ENCODE peak calls at places on chromosomes 13 and 19, in seven cellular contexts. A, L, M, E, X, G and Q are unnamed samples.

GRCh38 chr19:4523306-4524110 is 5.2 kb upstream of the PLIN4 start:
- DNase-seq in A (no peak), L (peak), M (peak), E (no peak), X (peak), G (peak), Q (peak)

GRCh38 chr13:44768775-44769578 is 192.8 kb upstream of the TSC22D1 start:
- DNase-seq in A (peak), L (no peak), M (no peak), E (no peak), X (no peak), G (no peak), Q (no peak)

GRCh38 chr13:33323766-33324525 is 38.4 kb upstream of the STARD13 start:
- DNase-seq in A (no peak), L (no peak), M (no peak), E (no peak), X (no peak), G (no peak), Q (no peak)

GRCh38 chr19:13165091-13165997 is 15.1 kb downstream of the IER2 start:
- DNase-seq in A (no peak), L (no peak), M (peak), E (no peak), X (no peak), G (no peak), Q (peak)

GRCh38 chr13:26112843-26113242 is 61.0 kb upstream of the SHISA2 start:
- DNase-seq in A (no peak), L (no peak), M (peak), E (no peak), X (no peak), G (no peak), Q (no peak)

GRCh38 chr19:3968556-3969434 is 2.1 kb downstream of the DAPK3 start:
- DNase-seq in A (no peak), L (peak), M (peak), E (peak), X (peak), G (peak), Q (peak)

GRCh38 chr13:31029129-31029528 is 96.7 kb downstream of the TEX26 start:
- DNase-seq in A (no peak), L (peak), M (no peak), E (no peak), X (no peak), G (no peak), Q (no peak)

GRCh38 chr13:113937497-113938140 is 36.3 kb downstream of the C13orf46 start:
- DNase-seq in A (no peak), L (no peak), M (no peak), E (no peak), X (no peak), G (no peak), Q (no peak)

GRCh38 chr19:47316513-47316912 is 6.9 kb downstream of the C5AR1 start:
- DNase-seq in A (no peak), L (no peak), M (no peak), E (no peak), X (no peak), G (no peak), Q (no peak)

GRCh38 chr19:2462635-2463421 is 6.1 kb upstream of the LMNB2 start:
- DNase-seq in A (no peak), L (peak), M (no peak), E (peak), X (peak), G (peak), Q (peak)

DNA sequence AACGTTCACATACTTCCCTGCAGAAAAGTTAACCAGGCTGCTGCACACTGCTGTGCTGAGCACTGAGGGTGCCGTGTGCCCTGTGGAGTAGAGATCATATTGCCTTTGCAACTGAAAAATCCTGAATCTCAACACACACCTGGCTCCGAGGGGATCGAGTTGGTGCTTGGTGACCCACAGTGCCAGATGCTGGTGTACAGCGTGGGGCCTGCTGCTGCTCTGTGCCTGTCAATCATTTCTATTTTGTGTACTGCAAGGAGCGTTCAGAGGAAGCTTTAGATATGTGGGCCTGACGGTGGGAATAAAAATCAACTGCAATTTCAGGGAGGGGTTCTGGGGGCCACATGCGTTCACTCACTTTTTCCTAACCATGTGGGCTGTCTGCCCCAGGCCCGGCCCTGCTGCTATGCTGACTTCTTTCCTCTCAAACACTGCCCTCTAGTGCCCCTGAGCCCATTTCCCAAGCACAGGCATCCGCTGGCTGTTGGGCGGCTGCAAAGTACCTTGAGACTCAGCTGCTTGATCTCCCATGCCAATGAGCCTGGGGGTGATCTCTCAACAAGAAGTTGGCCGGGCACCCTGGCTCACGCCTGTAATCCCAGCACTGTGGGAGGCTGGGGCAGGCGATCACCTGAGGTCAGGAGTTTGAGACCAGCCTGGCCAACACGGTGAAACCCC is 9.7 kb upstream of the LENG8 start:
- DNase-seq in A (no peak), L (peak), M (peak), E (no peak), X (no peak), G (peak), Q (no peak)
- TF ChIP-seq YY1 in A (no peak), L (no peak), M (no peak), E (no peak), X (no peak), G (no peak), Q (no peak)

GRCh38 chr13:51557875-51558604 is 26.2 kb upstream of the WDFY2 start:
- DNase-seq in A (no peak), L (no peak), M (no peak), E (no peak), X (no peak), G (no peak), Q (no peak)
- TF ChIP-seq YY1 in A (no peak), L (no peak), M (no peak), E (no peak), X (no peak), G (no peak), Q (no peak)

DNA sequence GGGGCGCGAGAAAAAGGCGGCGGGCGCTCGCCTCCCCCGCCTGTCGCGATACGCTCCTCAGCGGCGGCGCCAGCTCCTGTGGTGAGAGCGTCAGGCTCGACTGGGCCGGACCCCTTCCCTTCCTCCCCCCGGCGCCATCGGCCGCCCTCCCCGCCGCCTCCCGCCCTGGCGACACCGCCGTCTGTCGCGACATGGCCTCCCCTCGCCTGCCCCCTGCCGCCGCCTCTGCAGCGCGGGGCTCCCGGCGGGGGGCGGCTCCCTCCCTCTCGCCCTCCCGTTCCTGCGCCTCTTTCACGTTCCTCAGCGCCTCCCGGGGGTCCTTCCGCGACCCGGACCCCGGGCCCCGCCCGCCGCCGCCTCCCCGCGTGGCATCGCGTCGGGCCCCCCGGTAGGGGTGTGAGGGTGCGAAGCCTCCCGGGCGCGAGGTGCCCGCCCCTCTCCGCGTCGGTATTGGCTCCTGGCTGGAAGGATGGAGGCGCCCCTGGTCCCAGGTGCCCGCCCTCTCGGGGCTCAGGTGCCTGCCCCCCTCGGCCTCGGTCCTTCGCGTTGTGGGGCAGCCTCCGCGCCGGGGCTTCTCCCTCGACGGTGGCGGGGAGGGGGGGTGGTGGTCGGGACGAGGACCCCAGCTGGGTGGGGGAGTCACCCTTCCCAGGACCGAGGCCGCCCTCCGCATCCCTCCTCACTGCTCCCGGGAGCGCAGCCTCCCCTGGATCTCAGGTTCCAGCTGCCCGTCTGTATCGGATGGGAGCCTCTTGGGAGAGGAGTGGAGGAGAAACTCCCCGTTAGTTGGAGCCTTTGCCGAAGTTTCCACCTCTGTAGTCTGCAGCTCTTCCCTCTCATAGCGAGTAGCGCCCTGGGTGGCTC is 583 bp downstream of the CNOT3 start:
- DNase-seq in A (no peak), L (peak), M (peak), E (no peak), X (no peak), G (no peak), Q (no peak)
- TF ChIP-seq YY1 in A (no peak), L (no peak), M (no peak), E (no peak), X (no peak), G (no peak), Q (no peak)

GRCh38 chr13:111213964-111214726 is 99.0 kb downstream of the ARHGEF7 start:
- DNase-seq in A (no peak), L (no peak), M (no peak), E (no peak), X (no peak), G (no peak), Q (no peak)
- TF ChIP-seq YY1 in A (no peak), L (no peak), M (no peak), E (no peak), X (no peak), G (no peak), Q (no peak)

GRCh38 chr13:29937836-29938235 is 87.4 kb upstream of the UBL3 start:
- DNase-seq in A (no peak), L (no peak), M (no peak), E (no peak), X (no peak), G (no peak), Q (no peak)
- TF ChIP-seq YY1 in A (no peak), L (no peak), M (no peak), E (no peak), X (no peak), G (no peak), Q (no peak)

GRCh38 chr13:73972503-73972902 is 161.7 kb downstream of the KLF12 start:
- DNase-seq in A (no peak), L (no peak), M (no peak), E (no peak), X (no peak), G (peak), Q (no peak)

GRCh38 chr13:73966331-73966730 is 167.9 kb downstream of the KLF12 start:
- DNase-seq in A (no peak), L (no peak), M (no peak), E (no peak), X (no peak), G (no peak), Q (no peak)

GRCh38 chr13:73970413-73971055 is 163.7 kb downstream of the KLF12 start:
- DNase-seq in A (no peak), L (no peak), M (no peak), E (no peak), X (no peak), G (no peak), Q (no peak)

GRCh38 chr13:73971481-73971880 is 162.7 kb downstream of the KLF12 start:
- DNase-seq in A (no peak), L (no peak), M (no peak), E (no peak), X (no peak), G (no peak), Q (no peak)

GRCh38 chr13:73967397-73968165 is 166.6 kb downstream of the KLF12 start:
- DNase-seq in A (peak), L (no peak), M (no peak), E (no peak), X (no peak), G (no peak), Q (no peak)
- TF ChIP-seq YY1 in A (no peak), L (no peak), M (no peak), E (no peak), X (no peak), G (no peak), Q (no peak)

DNA sequence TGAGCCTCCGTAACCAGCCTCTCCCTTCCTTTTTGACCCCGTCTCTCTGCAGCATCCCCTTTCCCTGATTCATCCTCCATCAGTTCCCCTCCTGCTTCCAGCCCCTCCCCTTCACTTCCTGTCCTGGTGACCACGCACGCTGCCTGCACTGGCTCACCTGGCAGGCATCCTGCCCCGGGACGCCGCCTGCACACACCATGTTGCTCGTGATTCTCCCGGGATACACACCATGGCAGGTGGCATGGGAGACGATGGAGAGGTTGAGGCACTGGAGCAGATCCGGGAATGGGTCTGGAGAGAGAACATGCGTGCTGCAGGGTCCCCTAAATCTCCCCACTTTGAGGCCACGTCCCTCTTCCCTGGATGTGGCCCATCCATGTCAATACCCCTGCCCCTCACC is 4.2 kb downstream of the KLK12 start:
- DNase-seq in A (no peak), L (peak), M (no peak), E (no peak), X (no peak), G (no peak), Q (no peak)
- TF ChIP-seq YY1 in A (no peak), L (no peak), M (no peak), E (no peak), X (no peak), G (no peak), Q (no peak)